ENCODE peak calls at places on chromosomes 16 and 17, in eight cellular contexts. N, A, K, C, R, D, S and H are unnamed samples.
A peak's percentile ranks its signal among the peaks of the same experiment; 100 is the strongest.

GRCh38 chr17:10357768-10358167 is 15.0 kb downstream of the MYH13 start:
- DNase-seq in N (no peak), A (no peak), K (peak; percentile 63), C (peak; percentile 86), R (no peak), D (no peak), S (no peak), H (no peak)

GRCh38 chr16:85498607-85499006 is 114.5 kb upstream of the GSE1 start:
- DNase-seq in N (no peak), A (no peak), K (no peak), C (no peak), R (no peak), D (no peak), S (no peak), H (no peak)

GRCh38 chr16:81816351-81816750 is 37.3 kb downstream of the PLCG2 start:
- DNase-seq in N (no peak), A (no peak), K (no peak), C (no peak), R (no peak), D (no peak), S (no peak), H (no peak)

GRCh38 chr16:49463529-49463928 is 89.9 kb downstream of the C16orf78 start:
- DNase-seq in N (peak; percentile 33), A (peak; percentile 43), K (no peak), C (no peak), R (no peak), D (no peak), S (no peak), H (no peak)

GRCh38 chr16:15775209-15775608 is 81.6 kb downstream of the MYH11 start:
- DNase-seq in N (no peak), A (no peak), K (peak; percentile 60), C (peak; percentile 36), R (no peak), D (no peak), S (no peak), H (no peak)

GRCh38 chr16:69727916-69728270 is 1.5 kb upstream of the NQO1 start:
- DNase-seq in N (no peak), A (no peak), K (no peak), C (no peak), R (no peak), D (no peak), S (no peak), H (no peak)

GRCh38 chr17:42485680-42486079 is 27.0 kb downstream of the ATP6V0A1 start:
- DNase-seq in N (no peak), A (no peak), K (no peak), C (no peak), R (no peak), D (no peak), S (no peak), H (no peak)

GRCh38 chr17:81245024-81245664 is 6.0 kb downstream of the NDUFAF8 start:
- DNase-seq in N (no peak), A (no peak), K (no peak), C (no peak), R (no peak), D (no peak), S (no peak), H (no peak)

GRCh38 chr17:35612924-35613521 is 25.9 kb downstream of the AP2B1 start:
- DNase-seq in N (peak; percentile 49), A (no peak), K (peak; percentile 65), C (peak; percentile 22), R (no peak), D (peak; percentile 4), S (no peak), H (no peak)

GRCh38 chr17:8125196-8125946 is 1.5 kb upstream of the HES7 start:
- DNase-seq in N (peak; percentile 80), A (peak; percentile 86), K (peak; percentile 86), C (peak; percentile 62), R (no peak), D (no peak), S (no peak), H (no peak)

GRCh38 chr16:27378871-27379580 is 22.9 kb upstream of the IL21R start:
- DNase-seq in N (peak; percentile 33), A (no peak), K (peak; percentile 30), C (no peak), R (no peak), D (no peak), S (no peak), H (no peak)